ENCODE peak calls at places on chromosome 5, in five cellular contexts. Z is right lobe of liver, S is stomach, L is esophagus squamous epithelium, H is A549. T is an unnamed sample.
A peak's percentile ranks its signal among the peaks of the same experiment; 100 is the strongest.

GRCh38 chr5:176174345-176175025 is 63.7 kb upstream of the SIMC1 start:
- DNase-seq in Z (no peak), S (no peak), L (no peak), H (no peak), T (no peak)

GRCh38 chr5:10295619-10296326 is 11.9 kb downstream of the CMBL start:
- DNase-seq in Z (no peak), S (peak; percentile 28), L (no peak), H (no peak), T (no peak)

GRCh38 chr5:167634432-167634831 is 657.0 kb upstream of the WWC1 start:
- DNase-seq in Z (no peak), S (no peak), L (no peak), H (no peak), T (no peak)

GRCh38 chr5:93430673-93431192 is 150.3 kb downstream of the NR2F1-AS1 start:
- DNase-seq in Z (no peak), S (no peak), L (no peak), H (no peak), T (no peak)

GRCh38 chr5:135069895-135070657 is 36.0 kb upstream of the PITX1 start:
- DNase-seq in Z (no peak), S (no peak), L (no peak), H (no peak), T (no peak)

GRCh38 chr5:67636091-67636490 is 439.5 kb upstream of the CD180 start:
- DNase-seq in Z (peak; percentile 55), S (no peak), L (no peak), H (no peak), T (peak; percentile 42)

GRCh38 chr5:37111426-37112382 is 137.5 kb downstream of the CPLANE1 start:
- DNase-seq in Z (no peak), S (no peak), L (no peak), H (no peak), T (no peak)

GRCh38 chr5:66551338-66551737 is 44.9 kb upstream of the MAST4 start:
- DNase-seq in Z (no peak), S (no peak), L (no peak), H (no peak), T (no peak)

GRCh38 chr5:36630201-36630968 is 24.0 kb downstream of the SLC1A3 start:
- DNase-seq in Z (no peak), S (no peak), L (no peak), H (no peak), T (no peak)

GRCh38 chr5:146716636-146717035 is 161.9 kb downstream of the PPP2R2B start:
- DNase-seq in Z (no peak), S (no peak), L (no peak), H (no peak), T (no peak)

GRCh38 chr5:111003623-111004022 is 67.9 kb upstream of the TSLP start:
- DNase-seq in Z (no peak), S (no peak), L (no peak), H (no peak), T (no peak)

GRCh38 chr5:13316191-13316590 is 628.3 kb downstream of the DNAH5 start:
- DNase-seq in Z (no peak), S (no peak), L (no peak), H (no peak), T (no peak)

GRCh38 chr5:142495561-142495960 is 170.7 kb upstream of the SPRY4 start:
- DNase-seq in Z (no peak), S (no peak), L (no peak), H (no peak), T (no peak)

GRCh38 chr5:111083323-111083722 is 8.8 kb upstream of the WDR36 start:
- DNase-seq in Z (no peak), S (no peak), L (no peak), H (no peak), T (no peak)

GRCh38 chr5:54547711-54548250 is 30.2 kb downstream of the SNX18 start:
- DNase-seq in Z (peak; percentile 91), S (no peak), L (no peak), H (no peak), T (peak; percentile 60)

GRCh38 chr5:169433221-169433651 is 132.3 kb upstream of the SLIT3 start:
- DNase-seq in Z (no peak), S (no peak), L (no peak), H (no peak), T (no peak)

GRCh38 chr5:65830856-65831255 is 95.5 kb upstream of the ERBIN start:
- DNase-seq in Z (no peak), S (no peak), L (no peak), H (no peak), T (no peak)

GRCh38 chr5:150511641-150512367 is 3.9 kb downstream of the NDST1 start:
- DNase-seq in Z (no peak), S (peak; percentile 69), L (no peak), H (peak; percentile 58), T (no peak)

GRCh38 chr5:59923465-59923864 is 29.9 kb upstream of the PDE4D start:
- DNase-seq in Z (no peak), S (no peak), L (no peak), H (no peak), T (no peak)

GRCh38 chr5:77168884-77169254 is 41.6 kb upstream of the PDE8B start:
- DNase-seq in Z (no peak), S (peak; percentile 55), L (no peak), H (peak; percentile 36), T (no peak)

GRCh38 chr5:115809946-115810345 is 6.5 kb downstream of the CDO1 start:
- DNase-seq in Z (no peak), S (no peak), L (no peak), H (no peak), T (no peak)

GRCh38 chr5:147530801-147531389 is 21.0 kb upstream of the DPYSL3 start:
- DNase-seq in Z (no peak), S (no peak), L (no peak), H (peak; percentile 55), T (no peak)

GRCh38 chr5:134911285-134912215 is 6.6 kb downstream of the PCBD2 start:
- DNase-seq in Z (no peak), S (no peak), L (no peak), H (no peak), T (no peak)

GRCh38 chr5:78905084-78905938 is 79.8 kb downstream of the ARSB start:
- DNase-seq in Z (no peak), S (no peak), L (no peak), H (no peak), T (no peak)

GRCh38 chr5:143757116-143757515 is 54.8 kb upstream of the HMHB1 start:
- DNase-seq in Z (no peak), S (no peak), L (no peak), H (no peak), T (no peak)

GRCh38 chr5:146753618-146754123 is 124.9 kb downstream of the PPP2R2B start:
- DNase-seq in Z (no peak), S (no peak), L (no peak), H (no peak), T (no peak)

GRCh38 chr5:160699301-160699700 is 152.7 kb downstream of the ATP10B start:
- DNase-seq in Z (no peak), S (no peak), L (no peak), H (no peak), T (no peak)

GRCh38 chr5:96387616-96388015 is 45.4 kb downstream of the PCSK1 start:
- DNase-seq in Z (no peak), S (no peak), L (no peak), H (no peak), T (no peak)

GRCh38 chr5:1178529-1179382 is 22.6 kb upstream of the SLC6A19 start:
- DNase-seq in Z (no peak), S (no peak), L (no peak), H (no peak), T (peak; percentile 37)

GRCh38 chr5:36878421-36879088 is 2.0 kb downstream of the NIPBL start:
- DNase-seq in Z (no peak), S (no peak), L (no peak), H (no peak), T (no peak)

GRCh38 chr5:177459819-177460628 is 13.4 kb downstream of the DBN1 start:
- DNase-seq in Z (no peak), S (no peak), L (no peak), H (no peak), T (no peak)
- TF ChIP-seq POLR2A in Z (no peak), S (no peak), L (no peak), H (no peak), T (no peak)

GRCh38 chr5:173316463-173317020 is 11.7 kb downstream of the STC2 start:
- DNase-seq in Z (no peak), S (no peak), L (no peak), H (no peak), T (no peak)
- H3K4me3 ChIP-seq in Z (no peak overlapping the region), S (no peak overlapping the region), L (peak overlapping the region; percentile 6), H (no peak overlapping the region), T (no peak overlapping the region)

DNA sequence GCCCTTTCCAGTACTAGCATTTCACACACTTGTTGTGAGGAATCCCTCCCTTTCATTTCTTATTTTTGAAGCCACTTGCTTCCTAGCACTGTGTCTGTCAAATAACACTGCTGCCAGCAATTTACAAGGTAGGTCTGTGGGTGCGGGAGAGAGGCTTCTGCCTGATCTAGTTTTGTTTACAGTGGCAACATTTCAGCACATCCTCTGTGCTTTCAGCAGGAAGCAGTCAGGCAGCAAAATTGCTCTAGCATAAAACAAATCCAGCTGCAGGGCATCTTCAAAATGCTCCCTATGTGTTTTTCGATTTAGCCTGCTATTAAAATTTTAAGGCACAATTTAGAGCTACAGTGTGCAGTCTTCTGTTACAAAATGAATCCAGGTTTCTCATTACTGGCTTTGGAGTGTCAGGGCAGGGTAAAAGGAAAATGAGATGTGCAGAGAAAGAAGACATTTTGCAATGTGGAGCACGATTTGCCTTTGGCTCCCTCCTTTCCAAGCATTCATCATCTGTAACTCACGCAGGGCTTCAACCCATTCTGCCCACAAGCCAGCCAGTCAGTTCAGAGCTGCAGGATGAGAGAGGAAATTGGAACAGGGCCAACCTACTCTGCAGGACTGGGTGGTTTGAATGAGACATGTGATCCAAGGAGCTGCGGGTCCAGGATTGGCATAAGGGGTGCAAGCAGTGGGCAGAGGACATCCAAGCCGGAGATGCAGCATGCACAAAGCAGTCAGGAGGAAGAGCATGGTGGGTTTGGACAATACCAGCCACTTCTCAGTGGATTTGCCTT is 143.4 kb upstream of the APC start:
- DNase-seq in Z (no peak), S (no peak), L (no peak), H (no peak), T (no peak)
- TF ChIP-seq POLR2A in Z (no peak), S (no peak), L (no peak), H (no peak), T (no peak)

DNA sequence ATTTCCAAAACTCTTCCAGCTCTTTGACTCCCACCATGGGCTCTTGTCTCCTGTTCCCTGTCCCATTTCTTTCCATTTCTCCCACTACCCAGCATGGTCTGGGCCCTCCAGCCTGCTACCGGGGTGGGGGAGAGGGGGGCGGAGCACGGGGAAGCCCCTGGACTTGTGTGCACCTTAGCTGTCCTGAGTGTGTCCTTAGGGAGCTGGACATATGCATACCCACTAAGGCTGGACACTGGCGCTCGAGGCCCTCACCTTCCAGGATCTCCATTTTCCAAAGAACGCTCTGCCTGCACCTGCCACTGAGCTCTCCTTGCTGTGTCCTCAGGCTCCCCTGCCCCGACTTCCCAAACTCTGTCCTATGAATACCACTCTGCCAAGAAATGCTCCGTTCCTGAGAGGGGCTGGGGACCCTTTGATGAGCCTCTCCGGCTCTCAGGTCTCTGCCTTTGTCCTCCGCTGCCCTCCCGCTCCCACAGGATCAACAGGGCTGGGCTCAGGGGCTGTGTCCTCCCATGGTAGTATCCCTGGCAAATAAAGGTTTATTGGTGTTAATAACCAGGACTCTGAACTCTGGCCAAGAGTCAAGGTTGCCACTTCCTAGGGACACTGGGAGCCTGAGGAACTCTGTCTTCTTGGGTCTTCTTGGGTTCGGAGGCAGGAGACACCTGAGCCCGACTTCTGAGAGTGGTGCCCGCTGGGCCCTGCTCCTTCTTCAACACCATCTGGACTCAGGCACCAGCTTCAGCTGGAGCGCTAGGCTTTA is 831 bp upstream of the SHROOM1 start:
- DNase-seq in Z (no peak), S (no peak), L (no peak), H (no peak), T (no peak)
- H3K4me3 ChIP-seq in Z (peak overlapping the region; percentile 92), S (peak overlapping the region; percentile 80), L (peak overlapping the region; percentile 91), H (peak overlapping the region; percentile 59), T (peak overlapping the region; percentile 54)

GRCh38 chr5:159099049-159099760 is 511 bp downstream of the EBF1 start:
- DNase-seq in Z (no peak), S (no peak), L (no peak), H (peak; percentile 48), T (peak; percentile 43)
- TF ChIP-seq POLR2A in Z (no peak), S (no peak), L (peak; percentile 9), H (peak; percentile 14), T (no peak)

T was measured in heart left ventricle.